ENCODE peak calls at places on chromosomes 7 and 10, in four cellular contexts. W is HCT116, D is K562, K is H1. U is an unnamed sample.

GRCh38 chr10:68752711-68753110 is 31.7 kb downstream of the CCAR1 start:
- DNase-seq in D (no peak), K (no peak), W (no peak), U (no peak)

GRCh38 chr10:65194131-65194530 is 1672.9 kb downstream of the REEP3 start:
- DNase-seq in W (no peak), K (no peak), D (no peak), U (no peak)

GRCh38 chr7:43112941-43113621 is 634 bp downstream of the HECW1 start:
- DNase-seq in K (peak; percentile 81), D (peak; percentile 28), W (no peak), U (no peak)

GRCh38 chr7:78388982-78389381 is 590.4 kb downstream of the PHTF2 start:
- DNase-seq in D (no peak), W (no peak), K (no peak), U (no peak)

GRCh38 chr10:60389413-60390009 is at the start of gene ANK3:
- DNase-seq in K (no peak), D (no peak), W (no peak), U (no peak)

GRCh38 chr10:125158528-125159485 is 1.6 kb downstream of the CTBP2 start:
- DNase-seq in K (peak; percentile 35), W (no peak), D (peak; percentile 46), U (no peak)

GRCh38 chr10:46171661-46172060 is 115.1 kb upstream of the ANTXRL start:
- DNase-seq in D (no peak), K (no peak), W (no peak), U (no peak)

GRCh38 chr7:118243695-118244094 is 19.2 kb downstream of the ANKRD7 start:
- DNase-seq in D (no peak), K (no peak), W (no peak), U (no peak)

GRCh38 chr7:44163591-44163990 is 22.5 kb upstream of the MYL7 start:
- DNase-seq in W (no peak), K (no peak), D (no peak), U (no peak)

GRCh38 chr10:43854042-43854441 is 205.4 kb upstream of the ZNF32 start:
- DNase-seq in K (peak; percentile 10), W (peak; percentile 35), D (no peak), U (peak; percentile 30)

GRCh38 chr7:147485660-147486210 is 1104.8 kb upstream of the C7orf33 start:
- DNase-seq in W (no peak), D (no peak), K (no peak), U (no peak)

GRCh38 chr7:131302453-131302852 is 25.2 kb upstream of the MKLN1 start:
- DNase-seq in K (no peak), D (no peak), W (no peak), U (no peak)

GRCh38 chr7:30936650-30937245 is 25.1 kb downstream of the AQP1 start:
- DNase-seq in D (no peak), W (no peak), K (no peak), U (no peak)

GRCh38 chr7:47596502-47597202 is 14.7 kb upstream of the TNS3 start:
- DNase-seq in W (no peak), D (no peak), K (no peak), U (peak; percentile 28)

GRCh38 chr7:24290004-24290641 is 6.1 kb downstream of the NPY start:
- DNase-seq in D (peak; percentile 17), K (peak; percentile 53), W (peak; percentile 76), U (peak; percentile 60)

GRCh38 chr7:144408116-144408515 is 4.6 kb upstream of the NOBOX start:
- DNase-seq in K (no peak), D (no peak), W (no peak), U (no peak)

GRCh38 chr7:125090596-125090995 is 161.0 kb upstream of the POT1 start:
- DNase-seq in W (no peak), D (no peak), K (no peak), U (no peak)

GRCh38 chr10:124724279-124725027 is 19.7 kb downstream of the FAM53B start:
- DNase-seq in K (no peak), W (no peak), D (no peak), U (peak; percentile 72)

GRCh38 chr10:122060250-122060649 is 71.3 kb downstream of the TACC2 start:
- DNase-seq in D (no peak), W (no peak), K (no peak), U (no peak)

GRCh38 chr7:45609180-45609579 is 35.0 kb downstream of the ADCY1 start:
- DNase-seq in D (no peak), W (no peak), K (no peak), U (no peak)

GRCh38 chr7:87816389-87816788 is 59.8 kb downstream of the SLC25A40 start:
- DNase-seq in W (no peak), K (no peak), D (no peak), U (no peak)

GRCh38 chr7:39838326-39838725 is 111.7 kb upstream of the CDK13 start:
- DNase-seq in W (peak; percentile 6), D (no peak), K (no peak), U (no peak)

GRCh38 chr10:3408603-3409365 is 236.2 kb upstream of the PITRM1 start:
- DNase-seq in D (no peak), W (no peak), K (no peak), U (no peak)

GRCh38 chr10:3412646-3413045 is 240.1 kb upstream of the PITRM1 start:
- DNase-seq in W (no peak), D (no peak), K (no peak), U (no peak)

GRCh38 chr10:3411044-3411443 is 238.5 kb upstream of the PITRM1 start:
- DNase-seq in W (no peak), D (peak; percentile 12), K (no peak), U (no peak)

GRCh38 chr10:3412071-3412582 is 239.5 kb upstream of the PITRM1 start:
- DNase-seq in D (no peak), W (no peak), K (no peak), U (no peak)

GRCh38 chr10:3409928-3410327 is 237.3 kb upstream of the PITRM1 start:
- DNase-seq in W (no peak), K (no peak), D (no peak), U (no peak)
- TF ChIP-seq EZH2 in W (no peak), K (no peak), D (no peak), U (no peak)

GRCh38 chr10:77253665-77254064 is 383.9 kb downstream of the KCNMA1 start:
- DNase-seq in W (no peak), D (no peak), K (no peak), U (no peak)
- TF ChIP-seq SP1 in W (no peak), D (no peak), K (no peak), U (no peak)

GRCh38 chr10:72831696-72832355 is 61.7 kb upstream of the OIT3 start:
- DNase-seq in W (no peak), D (no peak), K (no peak), U (no peak)
- TF ChIP-seq EZH2 in W (no peak), D (no peak), K (no peak), U (no peak)

GRCh38 chr10:127990846-127991542 is 84.1 kb downstream of the PTPRE start:
- DNase-seq in D (no peak), K (no peak), W (peak; percentile 65), U (no peak)

GRCh38 chr10:127993281-127993680 is 86.4 kb downstream of the PTPRE start:
- DNase-seq in W (no peak), K (no peak), D (no peak), U (no peak)

GRCh38 chr10:127992376-127992775 is 85.5 kb downstream of the PTPRE start:
- DNase-seq in K (no peak), D (no peak), W (no peak), U (no peak)

GRCh38 chr10:127989481-127989964 is 82.6 kb downstream of the PTPRE start:
- DNase-seq in K (no peak), D (no peak), W (no peak), U (no peak)

GRCh38 chr10:127991543-127992255 is 84.8 kb downstream of the PTPRE start:
- DNase-seq in W (no peak), D (no peak), K (no peak), U (no peak)
- TF ChIP-seq SP1 in W (no peak), D (no peak), K (no peak), U (no peak)

GRCh38 chr7:157843336-157844140 is 506.7 kb downstream of the DNAJB6 start:
- DNase-seq in K (no peak), D (no peak), W (no peak), U (no peak)
- TF ChIP-seq EZH2 in K (no peak), D (no peak), W (no peak), U (no peak)

DNA sequence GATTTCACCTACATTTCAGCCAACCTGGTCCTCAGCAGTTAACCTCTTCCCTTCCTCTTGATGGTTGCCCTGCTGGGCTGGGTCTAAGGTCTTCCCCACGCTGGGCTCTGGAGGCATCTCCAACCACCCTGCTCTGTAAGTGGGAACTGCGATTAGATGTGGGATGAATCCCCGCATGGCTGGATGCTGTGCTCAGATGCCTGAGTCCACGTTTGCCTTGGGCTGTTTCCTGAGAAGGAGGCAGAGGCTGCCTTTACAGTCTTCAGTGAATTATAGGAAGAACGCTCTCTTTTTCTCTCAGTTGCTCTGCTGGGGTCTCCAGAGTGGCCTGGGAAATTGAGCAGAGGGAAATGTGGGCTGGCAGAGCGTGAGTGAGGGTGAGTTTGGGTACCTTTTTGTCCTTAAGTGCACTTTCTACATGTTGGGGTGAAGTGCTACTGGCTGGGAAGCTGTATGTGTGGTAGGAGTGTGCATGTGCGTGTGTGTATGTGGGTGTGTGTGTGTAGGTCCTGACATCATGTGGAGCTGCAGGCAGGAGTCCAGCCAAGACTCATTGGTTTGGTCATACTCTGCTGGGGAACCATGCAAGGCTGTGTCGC is 1.5 kb downstream of the GIMAP8 start:
- DNase-seq in W (no peak), D (no peak), K (no peak), U (no peak)
- TF ChIP-seq SP1 in W (no peak), D (no peak), K (no peak), U (no peak)

GRCh38 chr7:1231214-1232102 is 1.2 kb upstream of the UNCX start:
- DNase-seq in K (no peak), D (no peak), W (no peak), U (no peak)
- TF ChIP-seq EZH2 in K (peak; percentile 90), D (no peak), W (no peak), U (no peak)

DNA sequence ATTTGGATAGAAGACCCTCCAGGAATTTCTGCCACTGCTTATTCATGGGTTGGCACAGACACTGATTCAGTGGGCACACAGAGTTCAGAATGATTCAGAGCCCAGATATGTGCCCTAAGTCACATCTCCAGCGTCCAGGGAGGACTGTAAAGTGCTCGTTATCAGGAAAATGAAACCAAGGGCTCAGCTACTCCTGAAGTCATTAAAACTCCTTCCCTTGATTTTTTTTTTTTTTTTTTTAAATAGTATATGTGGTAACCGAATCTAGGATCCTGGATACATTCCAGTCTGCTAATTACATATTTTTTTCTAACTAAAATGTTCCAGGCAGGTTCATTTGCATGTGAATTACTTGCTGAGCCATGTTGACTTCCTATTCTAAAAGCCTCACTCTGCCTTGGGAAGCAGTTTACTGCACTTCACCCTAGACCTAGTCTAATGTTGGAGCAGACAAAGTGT is 34.7 kb downstream of the MET start:
- DNase-seq in W (peak; percentile 81), D (no peak), K (no peak), U (no peak)
- TF ChIP-seq SP1 in W (peak; percentile 89), D (no peak), K (no peak), U (no peak)

GRCh38 chr7:1324028-1324900 is 91.6 kb downstream of the UNCX start:
- DNase-seq in K (no peak), D (no peak), W (no peak), U (no peak)

GRCh38 chr7:1320616-1321289 is 88.1 kb downstream of the UNCX start:
- DNase-seq in K (no peak), D (no peak), W (no peak), U (no peak)

GRCh38 chr7:1323178-1324027 is 90.7 kb downstream of the UNCX start:
- DNase-seq in D (no peak), W (no peak), K (no peak), U (no peak)

GRCh38 chr7:1321411-1322239 is 89.0 kb downstream of the UNCX start:
- DNase-seq in W (no peak), D (no peak), K (no peak), U (no peak)

GRCh38 chr7:1322240-1323110 is 89.8 kb downstream of the UNCX start:
- DNase-seq in W (no peak), D (no peak), K (no peak), U (no peak)
- TF ChIP-seq EZH2 in W (no peak), D (no peak), K (no peak), U (no peak)